ENCODE peak calls at places on chromosomes 6 and 20, in eight cellular contexts. One of them, this sample, is unnamed.

GRCh38 chr20:43187476-43188233 is 2.1 kb downstream of the PTPRT start:
- DNase-seq in dorsolateral prefrontal cortex: peak; percentile 65
- DNase-seq in neural progenitor cell: peak; percentile 77
- DNase-seq in uterus: no peak
- DNase-seq in GM12878: no peak
- DNase-seq in HL-60: peak; percentile 54
- DNase-seq in fibroblast of lung: peak; percentile 27
- DNase-seq in heart right ventricle: peak; percentile 74
- DNase-seq in this sample: peak; percentile 55

GRCh38 chr6:16657768-16658167 is 103.5 kb downstream of the ATXN1 start:
- DNase-seq in GM12878: no peak
- DNase-seq in neural progenitor cell: no peak
- DNase-seq in HL-60: no peak
- DNase-seq in heart right ventricle: no peak
- DNase-seq in fibroblast of lung: no peak
- DNase-seq in uterus: no peak
- DNase-seq in dorsolateral prefrontal cortex: no peak
- DNase-seq in this sample: no peak

GRCh38 chr6:136607932-136608772 is 57.9 kb upstream of the MAP7 start:
- DNase-seq in dorsolateral prefrontal cortex: peak; percentile 64
- DNase-seq in uterus: peak; percentile 49
- DNase-seq in HL-60: peak; percentile 66
- DNase-seq in GM12878: peak; percentile 17
- DNase-seq in fibroblast of lung: peak; percentile 49
- DNase-seq in neural progenitor cell: peak; percentile 71
- DNase-seq in heart right ventricle: peak; percentile 26
- DNase-seq in this sample: peak; percentile 78

GRCh38 chr6:52754443-52754842 is 8.8 kb downstream of the GSTA2 start:
- DNase-seq in fibroblast of lung: no peak
- DNase-seq in heart right ventricle: no peak
- DNase-seq in GM12878: no peak
- DNase-seq in HL-60: no peak
- DNase-seq in uterus: no peak
- DNase-seq in neural progenitor cell: no peak
- DNase-seq in dorsolateral prefrontal cortex: no peak
- DNase-seq in this sample: no peak

GRCh38 chr6:133757330-133757729 is 131.6 kb upstream of the TCF21 start:
- DNase-seq in uterus: no peak
- DNase-seq in dorsolateral prefrontal cortex: no peak
- DNase-seq in fibroblast of lung: peak; percentile 23
- DNase-seq in GM12878: no peak
- DNase-seq in HL-60: no peak
- DNase-seq in neural progenitor cell: no peak
- DNase-seq in heart right ventricle: no peak
- DNase-seq in this sample: no peak

GRCh38 chr20:13744403-13744802 is 40.3 kb downstream of the ESF1 start:
- DNase-seq in neural progenitor cell: no peak
- DNase-seq in dorsolateral prefrontal cortex: no peak
- DNase-seq in heart right ventricle: no peak
- DNase-seq in GM12878: no peak
- DNase-seq in fibroblast of lung: no peak
- DNase-seq in uterus: no peak
- DNase-seq in HL-60: no peak
- DNase-seq in this sample: no peak

GRCh38 chr6:154039231-154039842 is at the start of gene OPRM1:
- DNase-seq in heart right ventricle: peak; percentile 24
- DNase-seq in fibroblast of lung: peak; percentile 27
- DNase-seq in GM12878: no peak
- DNase-seq in dorsolateral prefrontal cortex: peak; percentile 24
- DNase-seq in uterus: no peak
- DNase-seq in HL-60: peak; percentile 30
- DNase-seq in neural progenitor cell: peak; percentile 94
- DNase-seq in this sample: no peak

GRCh38 chr6:150256618-150257272 is 112.1 kb upstream of the IYD start:
- DNase-seq in GM12878: no peak
- DNase-seq in heart right ventricle: no peak
- DNase-seq in neural progenitor cell: no peak
- DNase-seq in fibroblast of lung: peak; percentile 88
- DNase-seq in dorsolateral prefrontal cortex: no peak
- DNase-seq in HL-60: peak; percentile 16
- DNase-seq in uterus: no peak
- DNase-seq in this sample: no peak

GRCh38 chr20:35010405-35011192 is 54.9 kb downstream of the MYH7B start:
- DNase-seq in dorsolateral prefrontal cortex: no peak
- DNase-seq in fibroblast of lung: no peak
- DNase-seq in neural progenitor cell: no peak
- DNase-seq in HL-60: no peak
- DNase-seq in uterus: peak; percentile 7
- DNase-seq in GM12878: no peak
- DNase-seq in heart right ventricle: no peak
- DNase-seq in this sample: no peak

GRCh38 chr20:63831696-63832686 is 927 bp upstream of the ZBTB46 start:
- DNase-seq in GM12878: no peak
- DNase-seq in HL-60: no peak
- DNase-seq in fibroblast of lung: peak; percentile 32
- DNase-seq in dorsolateral prefrontal cortex: no peak
- DNase-seq in uterus: peak; percentile 58
- DNase-seq in neural progenitor cell: peak; percentile 83
- DNase-seq in heart right ventricle: peak; percentile 72
- DNase-seq in this sample: no peak

GRCh38 chr20:2301164-2301622 is 5.4 kb downstream of the TGM3 start:
- DNase-seq in dorsolateral prefrontal cortex: no peak
- DNase-seq in neural progenitor cell: no peak
- DNase-seq in fibroblast of lung: peak; percentile 17
- DNase-seq in HL-60: peak; percentile 96
- DNase-seq in GM12878: peak; percentile 89
- DNase-seq in heart right ventricle: no peak
- DNase-seq in uterus: peak; percentile 17
- DNase-seq in this sample: no peak

GRCh38 chr20:60599381-60599780 is 641.2 kb downstream of the CDH26 start:
- DNase-seq in GM12878: no peak
- DNase-seq in HL-60: no peak
- DNase-seq in fibroblast of lung: no peak
- DNase-seq in heart right ventricle: no peak
- DNase-seq in neural progenitor cell: no peak
- DNase-seq in dorsolateral prefrontal cortex: no peak
- DNase-seq in uterus: no peak
- DNase-seq in this sample: no peak

GRCh38 chr6:3454206-3455016 is 2.4 kb downstream of the SLC22A23 start:
- DNase-seq in neural progenitor cell: no peak
- DNase-seq in dorsolateral prefrontal cortex: no peak
- DNase-seq in HL-60: no peak
- DNase-seq in heart right ventricle: no peak
- DNase-seq in GM12878: no peak
- DNase-seq in uterus: no peak
- DNase-seq in fibroblast of lung: no peak
- DNase-seq in this sample: no peak

GRCh38 chr6:109053285-109053684 is 41.4 kb downstream of the SESN1 start:
- DNase-seq in HL-60: no peak
- DNase-seq in neural progenitor cell: no peak
- DNase-seq in GM12878: no peak
- DNase-seq in heart right ventricle: no peak
- DNase-seq in uterus: no peak
- DNase-seq in fibroblast of lung: no peak
- DNase-seq in dorsolateral prefrontal cortex: no peak
- DNase-seq in this sample: no peak

GRCh38 chr6:29908710-29909109 is 33.6 kb upstream of the HLA-A start:
- DNase-seq in fibroblast of lung: no peak
- DNase-seq in heart right ventricle: no peak
- DNase-seq in HL-60: no peak
- DNase-seq in dorsolateral prefrontal cortex: no peak
- DNase-seq in GM12878: no peak
- DNase-seq in neural progenitor cell: no peak
- DNase-seq in uterus: no peak
- DNase-seq in this sample: no peak

GRCh38 chr20:46359233-46359751 is 47.1 kb downstream of the ELMO2 start:
- DNase-seq in neural progenitor cell: no peak
- DNase-seq in fibroblast of lung: no peak
- DNase-seq in heart right ventricle: no peak
- DNase-seq in uterus: no peak
- DNase-seq in HL-60: peak; percentile 90
- DNase-seq in dorsolateral prefrontal cortex: no peak
- DNase-seq in GM12878: peak; percentile 63
- DNase-seq in this sample: no peak

GRCh38 chr6:37614059-37614940 is 83.4 kb downstream of the MDGA1 start:
- DNase-seq in heart right ventricle: no peak
- DNase-seq in fibroblast of lung: no peak
- DNase-seq in HL-60: no peak
- DNase-seq in GM12878: no peak
- DNase-seq in dorsolateral prefrontal cortex: no peak
- DNase-seq in uterus: no peak
- DNase-seq in neural progenitor cell: no peak
- DNase-seq in this sample: no peak

GRCh38 chr6:37615564-37616340 is 81.9 kb downstream of the MDGA1 start:
- DNase-seq in GM12878: no peak
- DNase-seq in uterus: no peak
- DNase-seq in fibroblast of lung: peak; percentile 85
- DNase-seq in heart right ventricle: no peak
- DNase-seq in HL-60: no peak
- DNase-seq in dorsolateral prefrontal cortex: no peak
- DNase-seq in neural progenitor cell: no peak
- DNase-seq in this sample: no peak

GRCh38 chr6:37618916-37619605 is 78.6 kb downstream of the MDGA1 start:
- DNase-seq in uterus: no peak
- DNase-seq in heart right ventricle: no peak
- DNase-seq in neural progenitor cell: peak; percentile 39
- DNase-seq in dorsolateral prefrontal cortex: peak; percentile 28
- DNase-seq in fibroblast of lung: peak; percentile 32
- DNase-seq in GM12878: no peak
- DNase-seq in HL-60: no peak
- DNase-seq in this sample: no peak

GRCh38 chr6:37620519-37620918 is 77.2 kb downstream of the MDGA1 start:
- DNase-seq in fibroblast of lung: no peak
- DNase-seq in neural progenitor cell: no peak
- DNase-seq in heart right ventricle: no peak
- DNase-seq in HL-60: peak; percentile 35
- DNase-seq in dorsolateral prefrontal cortex: no peak
- DNase-seq in uterus: no peak
- DNase-seq in GM12878: no peak
- DNase-seq in this sample: no peak

GRCh38 chr6:37617073-37617472 is 80.6 kb downstream of the MDGA1 start:
- DNase-seq in GM12878: no peak
- DNase-seq in fibroblast of lung: no peak
- DNase-seq in neural progenitor cell: no peak
- DNase-seq in HL-60: no peak
- DNase-seq in uterus: no peak
- DNase-seq in heart right ventricle: no peak
- DNase-seq in dorsolateral prefrontal cortex: no peak
- DNase-seq in this sample: no peak
- H3K27me3 ChIP-seq in GM12878: no peaks in the 10 kb centered on the region
- H3K27me3 ChIP-seq in fibroblast of lung: peaks cover 18% of the 10 kb centered on the region
- H3K27me3 ChIP-seq in neural progenitor cell: no peaks in the 10 kb centered on the region
- H3K27me3 ChIP-seq in HL-60: peaks cover 2% of the 10 kb centered on the region
- H3K27me3 ChIP-seq in uterus: no peaks in the 10 kb centered on the region
- H3K27me3 ChIP-seq in heart right ventricle: no peaks in the 10 kb centered on the region
- H3K27me3 ChIP-seq in dorsolateral prefrontal cortex: no peaks in the 10 kb centered on the region
- H3K27me3 ChIP-seq in this sample: no peaks in the 10 kb centered on the region

DNA sequence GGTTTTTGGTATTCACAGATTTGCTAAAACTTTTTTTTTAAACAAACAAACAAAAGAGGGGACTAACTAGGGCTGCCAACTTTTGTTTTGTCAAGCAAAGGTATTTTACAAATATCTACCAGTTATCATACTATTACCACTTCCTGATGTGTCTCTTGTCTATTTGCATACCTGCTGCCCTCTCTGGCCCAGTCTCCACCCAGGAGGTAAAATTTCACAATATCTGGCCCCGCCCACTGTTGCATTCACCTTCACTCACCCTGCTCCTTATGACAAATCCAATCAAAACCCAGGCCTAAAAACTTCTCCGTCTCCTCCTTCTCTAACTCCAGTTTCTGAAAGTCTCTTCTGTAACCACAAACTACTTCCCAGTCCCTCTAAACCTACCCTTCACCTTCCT is 82.2 kb downstream of the TRERF1 start:
- DNase-seq in HL-60: peak; percentile 58
- DNase-seq in GM12878: no peak
- DNase-seq in dorsolateral prefrontal cortex: no peak
- DNase-seq in heart right ventricle: no peak
- DNase-seq in neural progenitor cell: no peak
- DNase-seq in fibroblast of lung: no peak
- DNase-seq in uterus: no peak
- DNase-seq in this sample: no peak
- H3K27ac ChIP-seq in HL-60: peak overlapping the region; percentile 79
- H3K27ac ChIP-seq in GM12878: peak overlapping the region; percentile 82
- H3K27ac ChIP-seq in dorsolateral prefrontal cortex: no peak overlapping the region
- H3K27ac ChIP-seq in heart right ventricle: no peak overlapping the region
- H3K27ac ChIP-seq in neural progenitor cell: no peak overlapping the region
- H3K27ac ChIP-seq in fibroblast of lung: no peak overlapping the region
- H3K27ac ChIP-seq in uterus: no peak overlapping the region
- H3K27ac ChIP-seq in this sample: no peak overlapping the region

DNA sequence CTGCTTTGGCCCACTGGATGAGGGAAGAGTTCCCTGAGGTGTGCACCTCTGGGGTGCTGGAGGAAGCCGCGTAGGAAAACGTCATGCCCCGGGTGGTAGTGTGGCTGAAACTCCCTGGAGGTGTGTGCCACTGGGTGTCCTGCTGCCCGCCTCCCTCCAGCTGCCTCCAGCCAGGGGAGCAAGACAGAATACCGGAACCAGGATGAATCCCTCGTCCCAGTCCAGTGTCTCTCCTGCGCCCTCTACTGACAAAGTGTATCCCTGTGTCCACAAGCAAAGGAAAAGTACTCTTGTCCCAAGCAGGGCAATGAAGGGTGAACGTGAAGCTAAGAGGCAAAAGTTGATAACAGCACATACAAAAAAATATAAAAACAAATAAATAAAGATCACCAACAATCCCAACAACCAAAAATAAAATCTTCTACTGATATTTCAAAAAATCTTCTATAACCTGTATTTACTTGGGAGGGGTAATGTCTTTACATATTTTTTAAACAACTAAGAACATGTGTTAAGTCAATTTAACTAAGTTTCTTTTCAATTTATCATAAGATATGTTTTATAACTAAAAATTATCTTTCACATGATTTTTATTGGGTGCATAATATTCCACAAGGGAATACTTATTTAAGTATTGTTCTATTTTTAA is 437.6 kb downstream of the MAFB start:
- DNase-seq in fibroblast of lung: no peak
- DNase-seq in heart right ventricle: no peak
- DNase-seq in dorsolateral prefrontal cortex: no peak
- DNase-seq in neural progenitor cell: peak; percentile 58
- DNase-seq in HL-60: peak; percentile 18
- DNase-seq in GM12878: no peak
- DNase-seq in uterus: no peak
- DNase-seq in this sample: no peak
- TF ChIP-seq CTCF in fibroblast of lung: peak; percentile 54
- TF ChIP-seq CTCF in heart right ventricle: no peak
- TF ChIP-seq CTCF in dorsolateral prefrontal cortex: no peak
- TF ChIP-seq CTCF in neural progenitor cell: peak; percentile 55
- TF ChIP-seq CTCF in HL-60: peak; percentile 15
- TF ChIP-seq CTCF in GM12878: peak; percentile 65
- TF ChIP-seq CTCF in uterus: no peak
- TF ChIP-seq CTCF in this sample: no peak

DNA sequence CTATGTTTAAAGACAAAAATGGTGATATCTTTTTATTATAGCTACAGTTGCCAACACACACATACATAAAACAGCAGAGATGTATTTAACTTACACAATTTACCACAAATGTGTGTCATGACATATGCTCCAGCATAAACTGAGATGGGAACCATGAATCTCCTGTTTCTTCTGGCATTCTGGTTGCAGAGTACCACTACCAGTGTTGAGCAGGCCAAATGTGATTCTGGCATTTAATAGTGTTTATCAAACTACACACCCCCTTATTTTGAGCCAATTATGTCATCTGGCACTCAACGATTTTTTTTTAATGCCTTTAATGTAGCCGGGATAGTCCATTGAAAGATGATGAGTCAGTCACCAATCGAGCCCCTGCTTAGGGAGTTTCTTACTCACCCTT is 59.0 kb upstream of the TPD52L1 start:
- DNase-seq in fibroblast of lung: peak; percentile 49
- DNase-seq in uterus: no peak
- DNase-seq in GM12878: no peak
- DNase-seq in heart right ventricle: no peak
- DNase-seq in HL-60: no peak
- DNase-seq in dorsolateral prefrontal cortex: no peak
- DNase-seq in neural progenitor cell: no peak
- DNase-seq in this sample: no peak
- H3K27me3 ChIP-seq in fibroblast of lung: no peaks in the 10 kb centered on the region
- H3K27me3 ChIP-seq in uterus: no peaks in the 10 kb centered on the region
- H3K27me3 ChIP-seq in GM12878: peaks cover 3% of the 10 kb centered on the region
- H3K27me3 ChIP-seq in heart right ventricle: no peaks in the 10 kb centered on the region
- H3K27me3 ChIP-seq in HL-60: peaks cover 4% of the 10 kb centered on the region
- H3K27me3 ChIP-seq in dorsolateral prefrontal cortex: no peaks in the 10 kb centered on the region
- H3K27me3 ChIP-seq in neural progenitor cell: no peaks in the 10 kb centered on the region
- H3K27me3 ChIP-seq in this sample: no peaks in the 10 kb centered on the region

This sample was measured in CD8-positive, alpha-beta T cell.